ENCODE peak calls at places on chromosome X, in six cellular contexts. J is head of caudate nucleus; X is stimulated activated CD4-positive, alpha-beta T cell treated with anti-CD3 and anti-CD28 coated beads, TNF-alpha, amount 100 ng/mL, for 4 hours; A is upper lobe of right lung; P is Calu3; T is germinal center. U is an unnamed sample.
A peak's percentile ranks its signal among the peaks of the same experiment; 100 is the strongest.

GRCh38 chrX:149516604-149517003 is 11.5 kb upstream of the IDS start:
- DNase-seq in J (no peak), X (no peak), T (no peak), P (no peak), A (no peak), U (no peak)

GRCh38 chrX:44244008-44244407 is 99.5 kb downstream of the EFHC2 start:
- DNase-seq in J (no peak), A (no peak), X (no peak), P (peak; percentile 10), T (no peak), U (no peak)

GRCh38 chrX:39848243-39848642 is 249.5 kb downstream of the BCOR start:
- DNase-seq in J (no peak), A (no peak), T (no peak), X (no peak), P (no peak), U (no peak)

GRCh38 chrX:37746268-37746931 is 33.5 kb upstream of the CYBB start:
- DNase-seq in A (no peak), X (no peak), P (peak; percentile 7), T (no peak), J (no peak), U (peak; percentile 20)

GRCh38 chrX:119095936-119096335 is 23.1 kb downstream of the CT47C1 start:
- DNase-seq in J (no peak), A (no peak), P (no peak), T (no peak), X (no peak), U (no peak)

GRCh38 chrX:150506020-150506419 is 62.4 kb upstream of the MTM1 start:
- DNase-seq in X (no peak), A (no peak), J (no peak), T (no peak), P (no peak), U (no peak)

GRCh38 chrX:55767100-55767499 is 49.6 kb downstream of the RRAGB start:
- DNase-seq in P (no peak), J (no peak), A (no peak), X (no peak), T (no peak), U (no peak)

GRCh38 chrX:29478336-29479069 is 736.9 kb upstream of the MAGEB2 start:
- DNase-seq in P (peak; percentile 27), T (peak; percentile 16), X (no peak), J (no peak), A (no peak), U (peak; percentile 22)